ENCODE peak calls at places on chromosomes 7 and 10, in eight cellular contexts. One of them, this sample, is unnamed.

GRCh38 chr10:123083811-123084210 is 52.0 kb upstream of the HMX3 start:
- DNase-seq in NCI-H1436: no peak
- DNase-seq in HTR-8/SVneo: no peak
- DNase-seq in NCI-H2081: no peak
- DNase-seq in GM06990: no peak
- DNase-seq in activated naive CD4-positive, alpha-beta T cell treated with anti-CD3 and anti-CD28 coated beads, Interleukin-2, amount 10 ng/mL, durations not matched to agents 7 days and 5 days: no peak
- DNase-seq in MCF 10A: no peak
- DNase-seq in T-helper 17 cell: no peak
- DNase-seq in this sample: no peak

GRCh38 chr10:133261726-133262325 is 14.8 kb downstream of the ADAM8 start:
- DNase-seq in NCI-H1436: peak
- DNase-seq in HTR-8/SVneo: peak
- DNase-seq in NCI-H2081: peak
- DNase-seq in GM06990: peak
- DNase-seq in activated naive CD4-positive, alpha-beta T cell treated with anti-CD3 and anti-CD28 coated beads, Interleukin-2, amount 10 ng/mL, durations not matched to agents 7 days and 5 days: peak
- DNase-seq in MCF 10A: peak
- DNase-seq in T-helper 17 cell: peak
- DNase-seq in this sample: peak

GRCh38 chr7:30321992-30322637 is 37.7 kb downstream of the ZNRF2 start:
- DNase-seq in NCI-H1436: no peak
- DNase-seq in HTR-8/SVneo: no peak
- DNase-seq in NCI-H2081: peak
- DNase-seq in GM06990: peak
- DNase-seq in activated naive CD4-positive, alpha-beta T cell treated with anti-CD3 and anti-CD28 coated beads, Interleukin-2, amount 10 ng/mL, durations not matched to agents 7 days and 5 days: no peak
- DNase-seq in MCF 10A: peak
- DNase-seq in T-helper 17 cell: no peak
- DNase-seq in this sample: no peak

GRCh38 chr10:116720241-116721047 is 21.9 kb downstream of the HSPA12A start:
- DNase-seq in NCI-H1436: no peak
- DNase-seq in HTR-8/SVneo: no peak
- DNase-seq in NCI-H2081: no peak
- DNase-seq in GM06990: no peak
- DNase-seq in activated naive CD4-positive, alpha-beta T cell treated with anti-CD3 and anti-CD28 coated beads, Interleukin-2, amount 10 ng/mL, durations not matched to agents 7 days and 5 days: no peak
- DNase-seq in MCF 10A: no peak
- DNase-seq in T-helper 17 cell: no peak
- DNase-seq in this sample: no peak

GRCh38 chr7:156224441-156225225 is 412.4 kb upstream of the SHH start:
- DNase-seq in NCI-H1436: no peak
- DNase-seq in HTR-8/SVneo: no peak
- DNase-seq in NCI-H2081: no peak
- DNase-seq in GM06990: no peak
- DNase-seq in activated naive CD4-positive, alpha-beta T cell treated with anti-CD3 and anti-CD28 coated beads, Interleukin-2, amount 10 ng/mL, durations not matched to agents 7 days and 5 days: no peak
- DNase-seq in MCF 10A: no peak
- DNase-seq in T-helper 17 cell: no peak
- DNase-seq in this sample: no peak

GRCh38 chr10:5479481-5480161 is 19.7 kb downstream of the CALML5 start:
- DNase-seq in NCI-H1436: no peak
- DNase-seq in HTR-8/SVneo: no peak
- DNase-seq in NCI-H2081: no peak
- DNase-seq in GM06990: no peak
- DNase-seq in activated naive CD4-positive, alpha-beta T cell treated with anti-CD3 and anti-CD28 coated beads, Interleukin-2, amount 10 ng/mL, durations not matched to agents 7 days and 5 days: no peak
- DNase-seq in MCF 10A: no peak
- DNase-seq in T-helper 17 cell: no peak
- DNase-seq in this sample: no peak

GRCh38 chr7:135981958-135982646 is 4.9 kb upstream of the MTPN start:
- DNase-seq in NCI-H1436: no peak
- DNase-seq in HTR-8/SVneo: no peak
- DNase-seq in NCI-H2081: no peak
- DNase-seq in GM06990: no peak
- DNase-seq in activated naive CD4-positive, alpha-beta T cell treated with anti-CD3 and anti-CD28 coated beads, Interleukin-2, amount 10 ng/mL, durations not matched to agents 7 days and 5 days: peak
- DNase-seq in MCF 10A: no peak
- DNase-seq in T-helper 17 cell: no peak
- DNase-seq in this sample: no peak

GRCh38 chr7:139680676-139681462 is 96.9 kb downstream of the HIPK2 start:
- DNase-seq in NCI-H1436: no peak
- DNase-seq in HTR-8/SVneo: peak
- DNase-seq in NCI-H2081: no peak
- DNase-seq in GM06990: peak
- DNase-seq in activated naive CD4-positive, alpha-beta T cell treated with anti-CD3 and anti-CD28 coated beads, Interleukin-2, amount 10 ng/mL, durations not matched to agents 7 days and 5 days: peak
- DNase-seq in MCF 10A: peak
- DNase-seq in T-helper 17 cell: no peak
- DNase-seq in this sample: no peak

GRCh38 chr7:1055084-1055450 is 10.7 kb downstream of the GPR146 start:
- DNase-seq in NCI-H1436: no peak
- DNase-seq in HTR-8/SVneo: no peak
- DNase-seq in NCI-H2081: no peak
- DNase-seq in GM06990: no peak
- DNase-seq in activated naive CD4-positive, alpha-beta T cell treated with anti-CD3 and anti-CD28 coated beads, Interleukin-2, amount 10 ng/mL, durations not matched to agents 7 days and 5 days: peak
- DNase-seq in MCF 10A: no peak
- DNase-seq in T-helper 17 cell: peak
- DNase-seq in this sample: no peak

GRCh38 chr10:120460776-120461175 is 3.7 kb downstream of the PLPP4 start:
- DNase-seq in NCI-H1436: no peak
- DNase-seq in HTR-8/SVneo: peak
- DNase-seq in NCI-H2081: no peak
- DNase-seq in GM06990: no peak
- DNase-seq in activated naive CD4-positive, alpha-beta T cell treated with anti-CD3 and anti-CD28 coated beads, Interleukin-2, amount 10 ng/mL, durations not matched to agents 7 days and 5 days: no peak
- DNase-seq in MCF 10A: peak
- DNase-seq in T-helper 17 cell: no peak
- DNase-seq in this sample: no peak

GRCh38 chr7:55649238-55649637 is 76.9 kb upstream of the VOPP1 start:
- DNase-seq in NCI-H1436: no peak
- DNase-seq in HTR-8/SVneo: no peak
- DNase-seq in NCI-H2081: no peak
- DNase-seq in GM06990: no peak
- DNase-seq in activated naive CD4-positive, alpha-beta T cell treated with anti-CD3 and anti-CD28 coated beads, Interleukin-2, amount 10 ng/mL, durations not matched to agents 7 days and 5 days: no peak
- DNase-seq in MCF 10A: no peak
- DNase-seq in T-helper 17 cell: no peak
- DNase-seq in this sample: no peak

GRCh38 chr7:134899729-134900128 is 86.6 kb upstream of the AGBL3 start:
- DNase-seq in NCI-H1436: no peak
- DNase-seq in HTR-8/SVneo: no peak
- DNase-seq in NCI-H2081: no peak
- DNase-seq in GM06990: no peak
- DNase-seq in activated naive CD4-positive, alpha-beta T cell treated with anti-CD3 and anti-CD28 coated beads, Interleukin-2, amount 10 ng/mL, durations not matched to agents 7 days and 5 days: no peak
- DNase-seq in MCF 10A: peak
- DNase-seq in T-helper 17 cell: no peak
- DNase-seq in this sample: no peak

GRCh38 chr7:136133491-136133990 is 156.4 kb upstream of the MTPN start:
- DNase-seq in NCI-H1436: no peak
- DNase-seq in HTR-8/SVneo: peak
- DNase-seq in NCI-H2081: peak
- DNase-seq in GM06990: no peak
- DNase-seq in activated naive CD4-positive, alpha-beta T cell treated with anti-CD3 and anti-CD28 coated beads, Interleukin-2, amount 10 ng/mL, durations not matched to agents 7 days and 5 days: no peak
- DNase-seq in MCF 10A: no peak
- DNase-seq in T-helper 17 cell: no peak
- DNase-seq in this sample: no peak

GRCh38 chr7:28020302-28020940 is 160.2 kb downstream of the JAZF1 start:
- DNase-seq in NCI-H1436: peak
- DNase-seq in HTR-8/SVneo: peak
- DNase-seq in NCI-H2081: peak
- DNase-seq in GM06990: no peak
- DNase-seq in activated naive CD4-positive, alpha-beta T cell treated with anti-CD3 and anti-CD28 coated beads, Interleukin-2, amount 10 ng/mL, durations not matched to agents 7 days and 5 days: peak
- DNase-seq in MCF 10A: peak
- DNase-seq in T-helper 17 cell: no peak
- DNase-seq in this sample: no peak

GRCh38 chr10:93319855-93320254 is 162.3 kb downstream of the MYOF start:
- DNase-seq in NCI-H1436: no peak
- DNase-seq in HTR-8/SVneo: no peak
- DNase-seq in NCI-H2081: peak
- DNase-seq in GM06990: no peak
- DNase-seq in activated naive CD4-positive, alpha-beta T cell treated with anti-CD3 and anti-CD28 coated beads, Interleukin-2, amount 10 ng/mL, durations not matched to agents 7 days and 5 days: no peak
- DNase-seq in MCF 10A: no peak
- DNase-seq in T-helper 17 cell: no peak
- DNase-seq in this sample: no peak

GRCh38 chr7:103094102-103094501 is 19.2 kb downstream of the ARMC10 start:
- DNase-seq in NCI-H1436: no peak
- DNase-seq in HTR-8/SVneo: no peak
- DNase-seq in NCI-H2081: peak
- DNase-seq in GM06990: no peak
- DNase-seq in activated naive CD4-positive, alpha-beta T cell treated with anti-CD3 and anti-CD28 coated beads, Interleukin-2, amount 10 ng/mL, durations not matched to agents 7 days and 5 days: no peak
- DNase-seq in MCF 10A: no peak
- DNase-seq in T-helper 17 cell: no peak
- DNase-seq in this sample: no peak

GRCh38 chr10:7090529-7090928 is 320.3 kb downstream of the SFMBT2 start:
- DNase-seq in NCI-H1436: no peak
- DNase-seq in HTR-8/SVneo: no peak
- DNase-seq in NCI-H2081: no peak
- DNase-seq in GM06990: no peak
- DNase-seq in activated naive CD4-positive, alpha-beta T cell treated with anti-CD3 and anti-CD28 coated beads, Interleukin-2, amount 10 ng/mL, durations not matched to agents 7 days and 5 days: no peak
- DNase-seq in MCF 10A: no peak
- DNase-seq in T-helper 17 cell: no peak
- DNase-seq in this sample: no peak

This sample was measured in activated B cell treated with CpG ODN at 0.5 μM for 24 hours.